ENCODE peak calls at places on chromosomes 12 and 14, in five cellular contexts. P is fibroblast of lung; S is CD8-positive, alpha-beta memory T cell; T is brain microvascular endothelial cell; C is cardiac muscle cell. R is an unnamed sample. For H3K36me3, the result is how much of the 10 kb centered on the place peaks cover.

GRCh38 chr12:46109343-46110219 is 119.2 kb upstream of the SCAF11 start:
- DNase-seq in S (no peak), T (no peak), P (no peak), C (no peak), R (peak)

GRCh38 chr12:15756822-15757221 is 32.4 kb downstream of the EPS8 start:
- DNase-seq in C (no peak), S (no peak), T (no peak), P (peak), R (no peak)

GRCh38 chr12:75666980-75667359 is 155.6 kb upstream of the KRR1 start:
- DNase-seq in C (no peak), P (peak), S (no peak), T (peak), R (no peak)

GRCh38 chr12:67161322-67161918 is 107.7 kb upstream of the CAND1 start:
- DNase-seq in C (peak), T (peak), P (peak), S (peak), R (peak)

GRCh38 chr12:43841253-43841652 is 5.4 kb downstream of the TMEM117 start:
- DNase-seq in S (no peak), T (no peak), P (peak), C (no peak), R (no peak)

GRCh38 chr14:43166163-43166562 is 1340.9 kb downstream of the FSCB start:
- DNase-seq in P (no peak), T (no peak), S (no peak), C (no peak), R (no peak)

GRCh38 chr14:71266994-71267636 is 359.9 kb downstream of the PCNX1 start:
- DNase-seq in C (no peak), P (peak), T (peak), S (no peak), R (no peak)

GRCh38 chr14:100679707-100680438 is 46.8 kb upstream of the DLK1 start:
- DNase-seq in P (peak), C (peak), T (peak), S (no peak), R (no peak)

GRCh38 chr12:25769076-25769945 is 189.2 kb upstream of the RASSF8 start:
- DNase-seq in C (no peak), T (peak), S (no peak), P (peak), R (no peak)

GRCh38 chr14:63478024-63478423 is 65.2 kb downstream of the PPP2R5E start:
- DNase-seq in S (no peak), C (no peak), P (no peak), T (no peak), R (peak)

GRCh38 chr14:85416771-85417170 is 113.2 kb upstream of the FLRT2 start:
- DNase-seq in C (no peak), T (peak), S (no peak), P (peak), R (no peak)

GRCh38 chr14:61593330-61593729 is 102.0 kb upstream of the HIF1A start:
- DNase-seq in S (no peak), T (no peak), C (no peak), P (no peak), R (no peak)

GRCh38 chr14:76784881-76785280 is 23.6 kb downstream of the VASH1 start:
- DNase-seq in S (peak), T (peak), C (peak), P (peak), R (peak)

GRCh38 chr14:68097727-68098126 is 278.1 kb downstream of the RAD51B start:
- DNase-seq in C (no peak), S (no peak), T (no peak), P (no peak), R (no peak)

GRCh38 chr12:10207136-10207535 is 5.5 kb upstream of the GABARAPL1 start:
- DNase-seq in T (no peak), P (no peak), C (no peak), S (no peak), R (no peak)

GRCh38 chr12:123474493-123475255 is 16.7 kb downstream of the SNRNP35 start:
- DNase-seq in C (no peak), P (no peak), S (no peak), T (no peak), R (peak)

GRCh38 chr14:34629657-34630529 is at the start of gene SNX6:
- DNase-seq in C (peak), S (peak), T (peak), P (peak), R (peak)

GRCh38 chr12:39476121-39476520 is 33.2 kb upstream of the KIF21A start:
- DNase-seq in S (no peak), C (no peak), P (no peak), T (no peak), R (no peak)

GRCh38 chr12:106429043-106429552 is 71.5 kb downstream of the POLR3B start:
- DNase-seq in T (no peak), P (no peak), S (no peak), C (no peak), R (no peak)

GRCh38 chr14:49828640-49829039 is 23.9 kb downstream of the NEMF start:
- DNase-seq in T (no peak), S (no peak), P (no peak), C (no peak), R (no peak)
- H3K36me3 ChIP-seq in T (half or more), S (under half), P (under half), C (half or more), R (half or more)

GRCh38 chr12:126157575-126157966 is 1092.3 kb downstream of the AACS start:
- DNase-seq in S (no peak), C (peak), P (no peak), T (no peak), R (no peak)
- H3K27ac ChIP-seq in S (no peak), C (no peak), P (no peak), T (no peak), R (no peak)

DNA sequence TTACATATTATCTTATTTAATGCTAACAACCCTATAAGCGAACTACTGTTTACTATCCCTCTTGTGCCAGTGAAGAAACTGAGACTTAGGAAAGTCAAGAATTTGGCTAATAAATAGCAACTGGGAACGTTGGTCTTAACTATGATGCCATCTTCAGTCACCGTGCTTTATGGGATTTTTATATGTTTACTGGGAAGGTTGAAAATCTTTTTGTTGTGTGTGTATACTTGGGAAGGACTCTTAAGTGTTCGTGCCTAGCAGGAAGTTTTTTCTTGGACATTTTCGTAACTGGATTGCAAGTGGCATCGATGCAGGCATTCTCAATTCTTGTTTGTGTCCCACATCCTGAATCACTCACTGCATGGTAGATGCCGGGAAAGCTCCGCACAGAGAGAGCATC is 9.4 kb downstream of the SFSWAP start:
- DNase-seq in P (no peak), S (no peak), T (no peak), C (no peak), R (no peak)
- H3K36me3 ChIP-seq in P (under half), S (half or more), T (half or more), C (half or more), R (half or more)

GRCh38 chr14:93892923-93893549 is 34.1 kb upstream of the FAM181A start:
- DNase-seq in S (peak), T (peak), C (peak), P (peak), R (peak)
- H3K27ac ChIP-seq in S (no peak), T (no peak), C (no peak), P (no peak), R (no peak)

DNA sequence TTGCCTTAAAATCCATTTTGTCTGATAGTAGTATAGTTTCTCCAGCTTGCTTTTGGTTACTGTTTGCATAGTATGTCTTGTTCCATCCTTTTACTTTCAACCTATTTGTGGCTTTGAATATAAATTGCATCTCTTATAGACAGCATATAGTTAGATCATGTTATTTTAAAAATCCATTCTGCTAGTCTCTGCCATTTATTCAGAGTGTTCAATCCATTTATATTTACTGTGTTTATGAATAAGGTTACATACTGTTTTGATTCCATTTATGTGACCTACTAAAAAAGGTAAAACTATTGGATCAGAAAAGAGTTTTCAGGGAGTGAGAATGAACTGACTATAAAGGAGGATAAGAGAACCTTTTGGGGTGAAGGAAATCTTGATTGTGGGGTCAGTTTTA is 29.6 kb upstream of the VPS33A start:
- DNase-seq in S (no peak), C (no peak), P (no peak), T (no peak), R (no peak)
- H3K36me3 ChIP-seq in S (under half), C (under half), P (under half), T (under half), R (under half)

DNA sequence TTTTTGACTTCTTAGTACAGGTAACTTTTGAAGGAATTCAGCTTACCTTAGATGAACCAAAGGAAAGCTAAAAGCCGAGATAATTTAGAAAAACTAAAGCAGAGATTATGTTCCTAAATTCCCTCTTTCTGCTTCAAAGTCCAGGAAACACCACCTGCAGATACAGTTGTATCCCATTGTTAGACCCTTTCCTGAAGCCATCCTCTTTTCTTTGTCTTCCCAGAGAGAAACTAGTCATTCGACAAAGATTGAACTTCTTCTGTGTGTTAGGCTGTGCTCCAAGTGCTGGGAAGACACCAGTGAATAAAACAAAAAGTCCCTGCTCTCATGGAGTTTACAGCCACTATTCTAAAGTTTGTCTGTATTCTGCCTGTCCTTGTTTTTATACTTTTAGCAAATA is 29.3 kb downstream of the PPM1A start:
- DNase-seq in C (no peak), T (no peak), P (no peak), S (no peak), R (no peak)
- H3K27ac ChIP-seq in C (no peak), T (no peak), P (no peak), S (no peak), R (no peak)

GRCh38 chr14:103540816-103541493 is 12.0 kb downstream of the TRMT61A start:
- DNase-seq in T (no peak), S (no peak), P (no peak), C (no peak), R (no peak)
- H3K36me3 ChIP-seq in T (under half), S (under half), P (under half), C (under half), R (under half)

DNA sequence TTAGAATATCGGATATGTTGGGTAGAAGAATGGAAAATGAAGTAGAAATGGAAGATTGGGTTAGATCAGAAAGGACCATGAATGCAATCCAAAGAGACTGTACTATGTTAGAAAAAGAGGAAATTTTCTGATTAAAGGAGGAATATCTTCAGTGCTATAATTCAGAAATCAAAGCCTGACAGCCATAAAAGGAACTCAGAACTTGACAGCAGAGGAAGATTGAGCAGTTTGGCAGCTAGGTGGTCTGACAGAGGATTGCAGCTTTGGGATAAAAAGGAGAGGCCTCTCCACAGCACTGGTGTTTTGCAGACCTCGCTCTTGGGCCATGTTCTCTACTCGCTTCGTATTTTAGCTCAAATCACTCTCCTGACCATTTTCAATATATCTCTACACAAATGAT is 354.8 kb upstream of the SOX5 start:
- DNase-seq in C (no peak), S (no peak), P (no peak), T (no peak), R (no peak)
- H3K27ac ChIP-seq in C (no peak), S (no peak), P (no peak), T (no peak), R (no peak)